ENCODE peak calls at places on chromosomes 16 and 17, in ten cellular contexts. B is mesothelial cell of epicardium, V is choroid plexus epithelial cell, D is A549, W is AG04449, I is bronchial epithelial cell, R is HFF-Myc, A is BE2C, Y is H9, J is tibial artery. S is an unnamed sample.

GRCh38 chr17:37571674-37572073 is 37.5 kb downstream of the SYNRG start:
- DNase-seq in V (no peak), Y (no peak), B (no peak), J (no peak), D (no peak), A (no peak), R (no peak), W (no peak), I (no peak), S (no peak)

GRCh38 chr16:28258571-28258970 is 33.8 kb upstream of the SBK1 start:
- DNase-seq in D (no peak), B (no peak), A (no peak), Y (no peak), I (no peak), J (no peak), W (no peak), R (no peak), V (peak), S (no peak)

GRCh38 chr16:29821663-29822115 is 1.4 kb downstream of the MVP start:
- DNase-seq in B (no peak), I (peak), J (no peak), Y (no peak), A (no peak), V (peak), D (peak), W (no peak), R (no peak), S (no peak)

GRCh38 chr16:50027829-50028228 is 2.8 kb downstream of the CNEP1R1 start:
- DNase-seq in A (no peak), V (no peak), D (no peak), J (no peak), I (no peak), R (no peak), W (no peak), B (no peak), Y (no peak), S (no peak)

GRCh38 chr16:60261425-60261824 is 1527.3 kb upstream of the GOT2 start:
- DNase-seq in D (no peak), R (no peak), J (no peak), B (no peak), I (no peak), V (no peak), A (no peak), W (no peak), Y (no peak), S (no peak)

GRCh38 chr16:4021070-4021779 is 95.0 kb downstream of the ADCY9 start:
- DNase-seq in I (peak), A (no peak), V (no peak), D (no peak), W (no peak), Y (no peak), R (no peak), J (no peak), B (no peak), S (no peak)

GRCh38 chr17:22265807-22266206 is 573.5 kb downstream of the KCNJ18 start:
- DNase-seq in B (no peak), R (no peak), D (no peak), A (no peak), V (no peak), Y (peak), W (no peak), J (no peak), I (no peak), S (peak)

GRCh38 chr16:938136-938535 is 32.6 kb downstream of the LMF1 start:
- DNase-seq in Y (no peak), I (no peak), J (no peak), B (no peak), R (no peak), V (no peak), W (no peak), D (no peak), A (no peak), S (no peak)

GRCh38 chr16:53836680-53837079 is 132.7 kb downstream of the FTO start:
- DNase-seq in B (no peak), Y (no peak), R (no peak), J (no peak), I (no peak), W (no peak), A (no peak), D (no peak), V (no peak), S (no peak)

GRCh38 chr16:56923481-56923880 is 8.5 kb upstream of the HERPUD1 start:
- DNase-seq in A (no peak), W (peak), J (no peak), Y (no peak), R (no peak), I (no peak), B (no peak), D (no peak), V (peak), S (no peak)

GRCh38 chr16:83912152-83912948 is 13.4 kb downstream of the MLYCD start:
- DNase-seq in V (no peak), Y (no peak), I (no peak), A (no peak), R (no peak), J (no peak), W (no peak), B (no peak), D (no peak), S (no peak)

GRCh38 chr17:9705745-9706144 is 60.4 kb downstream of the USP43 start:
- DNase-seq in B (no peak), I (no peak), V (peak), D (no peak), A (no peak), W (no peak), R (no peak), J (no peak), Y (no peak), S (no peak)

GRCh38 chr17:37650419-37651003 is 7.3 kb upstream of the DDX52 start:
- DNase-seq in I (peak), V (peak), A (peak), B (no peak), R (no peak), D (peak), W (no peak), Y (peak), J (no peak), S (no peak)

GRCh38 chr17:73613947-73614655 is 30.1 kb downstream of the SDK2 start:
- DNase-seq in J (no peak), A (peak), Y (peak), W (no peak), V (peak), B (no peak), D (no peak), R (no peak), I (peak), S (no peak)

GRCh38 chr17:5838661-5839300 is 231.4 kb upstream of the WSCD1 start:
- DNase-seq in A (no peak), Y (peak), D (no peak), B (no peak), R (no peak), I (no peak), J (no peak), V (no peak), W (no peak), S (peak)

GRCh38 chr16:57519796-57520360 is 16.5 kb downstream of the CCDC102A start:
- DNase-seq in J (peak), W (no peak), A (peak), V (peak), D (peak), Y (peak), R (no peak), B (peak), I (peak), S (peak)

GRCh38 chr16:23013484-23013883 is 135.8 kb downstream of the USP31 start:
- DNase-seq in V (peak), A (peak), I (peak), R (no peak), W (no peak), Y (no peak), B (no peak), D (no peak), J (no peak), S (no peak)
- TF ChIP-seq CTCF in V (peak), A (peak), I (peak), R (no peak), W (no peak), Y (peak), B (no peak), D (peak), J (no peak), S (no peak)

DNA sequence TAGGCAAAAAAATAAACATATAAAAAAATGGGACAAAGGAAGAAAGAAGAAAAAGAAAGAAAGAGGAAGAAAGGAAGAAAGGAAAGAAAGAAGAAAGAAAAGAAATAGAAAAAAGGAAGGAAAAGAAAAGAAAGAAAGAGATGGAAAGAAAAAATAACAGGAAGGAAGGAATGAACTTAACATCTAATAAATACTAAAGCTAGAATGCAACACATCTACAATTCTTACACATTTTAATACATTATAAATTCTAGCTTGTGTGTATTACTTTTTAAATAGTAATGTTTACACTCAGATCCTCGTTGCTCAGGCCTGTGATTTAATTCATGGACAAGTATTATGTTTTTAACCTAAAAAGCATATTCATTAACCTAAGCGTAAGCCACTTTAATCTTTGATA is 703.0 kb upstream of the KIF2B start:
- DNase-seq in R (no peak), B (no peak), D (no peak), J (no peak), W (no peak), I (no peak), Y (no peak), A (no peak), V (no peak), S (no peak)
- TF ChIP-seq CTCF in R (no peak), B (no peak), D (no peak), J (no peak), W (no peak), I (no peak), Y (no peak), A (no peak), V (no peak), S (no peak)

GRCh38 chr17:47823519-47823918 is 1.9 kb upstream of the OSBPL7 start:
- DNase-seq in J (no peak), W (no peak), I (no peak), V (no peak), Y (no peak), A (no peak), B (no peak), R (no peak), D (no peak), S (no peak)

GRCh38 chr17:47820023-47820789 is 1.4 kb downstream of the OSBPL7 start:
- DNase-seq in R (no peak), D (no peak), I (no peak), W (no peak), A (no peak), B (no peak), Y (no peak), J (no peak), V (no peak), S (no peak)

GRCh38 chr17:47821031-47821423 is 567 bp downstream of the OSBPL7 start:
- DNase-seq in R (no peak), V (no peak), W (no peak), D (no peak), Y (no peak), A (no peak), I (no peak), J (no peak), B (no peak), S (no peak)

GRCh38 chr17:47822785-47823184 is 1.2 kb upstream of the OSBPL7 start:
- DNase-seq in V (no peak), R (no peak), W (no peak), Y (no peak), J (no peak), D (no peak), B (no peak), A (no peak), I (no peak), S (no peak)

GRCh38 chr17:47821424-47822379 is at the start of gene OSBPL7:
- DNase-seq in B (peak), I (peak), D (peak), V (peak), W (peak), R (peak), J (peak), A (peak), Y (peak), S (peak)
- TF ChIP-seq CTCF in B (no peak), I (no peak), D (peak), V (peak), W (peak), R (no peak), J (no peak), A (peak), Y (peak), S (peak)

GRCh38 chr17:77153487-77153886 is 12.7 kb downstream of the SEC14L1 start:
- DNase-seq in A (no peak), W (no peak), D (no peak), Y (no peak), V (no peak), R (no peak), J (no peak), B (no peak), I (no peak), S (no peak)
- TF ChIP-seq CTCF in A (no peak), W (no peak), D (no peak), Y (no peak), V (no peak), R (no peak), J (no peak), B (no peak), I (no peak), S (no peak)

GRCh38 chr16:87190288-87191240 is 126.6 kb downstream of the C16orf95 start:
- DNase-seq in B (no peak), Y (no peak), A (no peak), D (no peak), R (no peak), W (no peak), V (no peak), I (no peak), J (no peak), S (no peak)
- TF ChIP-seq CTCF in B (no peak), Y (peak), A (peak), D (no peak), R (no peak), W (no peak), V (no peak), I (no peak), J (no peak), S (no peak)

GRCh38 chr17:7782237-7782636 is 51.8 kb upstream of the KDM6B start:
- DNase-seq in I (peak), R (peak), D (no peak), J (no peak), V (peak), W (no peak), Y (no peak), A (no peak), B (no peak), S (no peak)
- TF ChIP-seq CTCF in I (peak), R (peak), D (peak), J (no peak), V (peak), W (no peak), Y (no peak), A (no peak), B (no peak), S (peak)

GRCh38 chr16:89701425-89702406 is at the start of gene SPATA2L:
- DNase-seq in I (peak), W (no peak), A (peak), Y (peak), D (peak), V (peak), R (no peak), B (peak), J (peak), S (peak)

GRCh38 chr16:89700100-89700648 is 1.3 kb downstream of the SPATA2L start:
- DNase-seq in I (peak), Y (peak), V (peak), J (peak), A (peak), W (peak), B (peak), R (peak), D (peak), S (peak)

GRCh38 chr16:89704281-89704680 is 2.8 kb upstream of the SPATA2L start:
- DNase-seq in I (no peak), B (no peak), D (no peak), R (no peak), A (no peak), V (no peak), J (no peak), Y (no peak), W (no peak), S (no peak)

GRCh38 chr16:89697616-89698331 is 3.7 kb downstream of the SPATA2L start:
- DNase-seq in D (no peak), Y (no peak), V (no peak), I (no peak), B (no peak), R (no peak), W (no peak), J (no peak), A (peak), S (no peak)

GRCh38 chr16:89700649-89701424 is 668 bp downstream of the SPATA2L start:
- DNase-seq in D (peak), J (no peak), W (no peak), B (peak), I (peak), A (peak), R (no peak), V (peak), Y (peak), S (no peak)
- TF ChIP-seq CTCF in D (no peak), J (no peak), W (peak), B (no peak), I (peak), A (peak), R (peak), V (no peak), Y (peak), S (peak)

DNA sequence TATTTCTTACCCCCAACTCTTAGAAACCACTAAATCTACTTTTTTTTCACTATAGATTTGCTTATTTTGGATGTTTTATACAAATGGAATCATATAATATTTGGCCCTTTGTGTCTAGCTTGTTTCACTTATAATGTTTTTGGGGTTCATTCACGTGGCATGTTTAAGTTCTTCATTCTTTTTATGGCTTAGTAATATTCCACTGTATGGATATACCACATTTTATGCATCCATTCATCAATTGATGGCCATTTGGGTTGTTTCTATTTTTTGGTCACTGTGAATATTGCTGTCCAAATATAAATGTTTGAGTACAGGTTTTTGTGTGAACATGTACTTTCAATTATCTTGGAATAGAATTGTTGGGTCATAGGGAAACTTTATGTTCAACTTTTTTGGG is 9.2 kb upstream of the NOS2 start:
- DNase-seq in I (no peak), A (no peak), J (no peak), W (no peak), V (no peak), R (no peak), Y (no peak), B (no peak), D (no peak), S (no peak)
- TF ChIP-seq CTCF in I (no peak), A (no peak), J (no peak), W (no peak), V (no peak), R (no peak), Y (no peak), B (no peak), D (no peak), S (no peak)

GRCh38 chr17:16273499-16273898 is 56.5 kb downstream of the PIGL start:
- DNase-seq in Y (no peak), D (no peak), J (no peak), B (no peak), W (no peak), I (peak), R (no peak), V (no peak), A (no peak), S (no peak)

GRCh38 chr17:16272111-16272510 is 55.1 kb downstream of the PIGL start:
- DNase-seq in D (no peak), I (no peak), R (no peak), A (no peak), J (no peak), V (no peak), W (no peak), Y (no peak), B (no peak), S (no peak)

GRCh38 chr17:16273929-16274339 is 56.9 kb downstream of the PIGL start:
- DNase-seq in R (no peak), D (no peak), A (no peak), W (no peak), I (no peak), B (no peak), V (no peak), Y (no peak), J (no peak), S (no peak)

GRCh38 chr17:16267174-16267573 is 50.2 kb downstream of the PIGL start:
- DNase-seq in I (no peak), B (no peak), D (no peak), J (no peak), Y (no peak), W (no peak), A (no peak), R (no peak), V (no peak), S (no peak)

DNA sequence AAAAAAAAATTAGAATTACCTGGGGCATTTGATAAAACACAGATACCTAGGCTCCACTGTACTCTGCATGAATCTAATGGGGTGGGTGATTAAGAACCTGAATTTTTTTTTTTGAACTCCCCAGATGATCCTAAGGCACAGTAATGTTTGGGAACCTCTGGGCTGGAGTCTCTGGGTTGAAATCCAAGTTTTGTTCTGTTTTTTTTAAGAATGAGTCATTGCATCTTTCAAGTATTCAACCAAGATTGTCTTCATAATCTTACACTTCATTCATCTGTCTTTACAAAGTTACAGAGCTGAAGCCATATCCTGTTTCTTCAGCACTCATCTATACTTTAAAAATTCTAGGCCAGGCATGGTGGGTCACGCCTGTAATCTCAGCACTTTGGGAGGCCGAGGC is 52.6 kb downstream of the PIGL start:
- DNase-seq in I (peak), V (peak), R (no peak), J (no peak), B (no peak), W (no peak), Y (no peak), D (no peak), A (no peak), S (no peak)
- TF ChIP-seq CTCF in I (no peak), V (no peak), R (no peak), J (no peak), B (no peak), W (no peak), Y (no peak), D (no peak), A (no peak), S (no peak)